ENCODE peak calls at places on chromosome 12, in ten cellular contexts. One of them, this sample, is unnamed.
A peak's percentile ranks its signal among the peaks of the same experiment; 100 is the strongest.

GRCh38 chr12:12467701-12468218 is 94.9 kb downstream of the DUSP16 start:
- DNase-seq in C1 segment of cervical spinal cord: no peak
- DNase-seq in amniotic epithelial cell: no peak
- DNase-seq in MV-4-11: peak; percentile 95
- DNase-seq in IMR-90: peak; percentile 11
- DNase-seq in effector memory CD4-positive, alpha-beta T cell: peak; percentile 61
- DNase-seq in cardiac muscle cell: no peak
- DNase-seq in GM04503: no peak
- DNase-seq in stimulated activated CD8-positive, alpha-beta memory T cell treated with anti-CD3 and anti-CD28 coated beads, Interleukin-4, amount 100 ng/mL, for 24 hours: no peak
- DNase-seq in CD8-positive, alpha-beta memory T cell: peak; percentile 74
- DNase-seq in this sample: no peak

GRCh38 chr12:685388-685787 is 22.1 kb upstream of the NINJ2 start:
- DNase-seq in C1 segment of cervical spinal cord: no peak
- DNase-seq in amniotic epithelial cell: peak; percentile 88
- DNase-seq in MV-4-11: peak; percentile 76
- DNase-seq in IMR-90: peak; percentile 28
- DNase-seq in effector memory CD4-positive, alpha-beta T cell: peak; percentile 87
- DNase-seq in cardiac muscle cell: peak; percentile 81
- DNase-seq in GM04503: no peak
- DNase-seq in stimulated activated CD8-positive, alpha-beta memory T cell treated with anti-CD3 and anti-CD28 coated beads, Interleukin-4, amount 100 ng/mL, for 24 hours: peak; percentile 60
- DNase-seq in CD8-positive, alpha-beta memory T cell: peak; percentile 90
- DNase-seq in this sample: no peak

GRCh38 chr12:85390281-85390680 is 110.3 kb downstream of the ALX1 start:
- DNase-seq in C1 segment of cervical spinal cord: no peak
- DNase-seq in amniotic epithelial cell: no peak
- DNase-seq in MV-4-11: no peak
- DNase-seq in IMR-90: no peak
- DNase-seq in effector memory CD4-positive, alpha-beta T cell: no peak
- DNase-seq in cardiac muscle cell: no peak
- DNase-seq in GM04503: no peak
- DNase-seq in stimulated activated CD8-positive, alpha-beta memory T cell treated with anti-CD3 and anti-CD28 coated beads, Interleukin-4, amount 100 ng/mL, for 24 hours: no peak
- DNase-seq in CD8-positive, alpha-beta memory T cell: no peak
- DNase-seq in this sample: no peak

GRCh38 chr12:130675791-130676190 is 40.3 kb downstream of the RIMBP2 start:
- DNase-seq in C1 segment of cervical spinal cord: no peak
- DNase-seq in amniotic epithelial cell: no peak
- DNase-seq in MV-4-11: no peak
- DNase-seq in IMR-90: no peak
- DNase-seq in effector memory CD4-positive, alpha-beta T cell: no peak
- DNase-seq in cardiac muscle cell: no peak
- DNase-seq in GM04503: no peak
- DNase-seq in stimulated activated CD8-positive, alpha-beta memory T cell treated with anti-CD3 and anti-CD28 coated beads, Interleukin-4, amount 100 ng/mL, for 24 hours: no peak
- DNase-seq in CD8-positive, alpha-beta memory T cell: no peak
- DNase-seq in this sample: no peak

GRCh38 chr12:80472912-80473500 is 29.0 kb downstream of the PTPRQ start:
- DNase-seq in C1 segment of cervical spinal cord: no peak
- DNase-seq in amniotic epithelial cell: peak; percentile 80
- DNase-seq in MV-4-11: peak; percentile 28
- DNase-seq in IMR-90: peak; percentile 81
- DNase-seq in effector memory CD4-positive, alpha-beta T cell: no peak
- DNase-seq in cardiac muscle cell: peak; percentile 81
- DNase-seq in GM04503: peak; percentile 35
- DNase-seq in stimulated activated CD8-positive, alpha-beta memory T cell treated with anti-CD3 and anti-CD28 coated beads, Interleukin-4, amount 100 ng/mL, for 24 hours: no peak
- DNase-seq in CD8-positive, alpha-beta memory T cell: no peak
- DNase-seq in this sample: peak; percentile 39

GRCh38 chr12:96192926-96193573 is 1.1 kb upstream of the ELK3 start:
- DNase-seq in C1 segment of cervical spinal cord: no peak
- DNase-seq in amniotic epithelial cell: no peak
- DNase-seq in MV-4-11: no peak
- DNase-seq in IMR-90: no peak
- DNase-seq in effector memory CD4-positive, alpha-beta T cell: no peak
- DNase-seq in cardiac muscle cell: no peak
- DNase-seq in GM04503: no peak
- DNase-seq in stimulated activated CD8-positive, alpha-beta memory T cell treated with anti-CD3 and anti-CD28 coated beads, Interleukin-4, amount 100 ng/mL, for 24 hours: no peak
- DNase-seq in CD8-positive, alpha-beta memory T cell: no peak
- DNase-seq in this sample: no peak

GRCh38 chr12:43099691-43100163 is 452.3 kb downstream of the ADAMTS20 start:
- DNase-seq in C1 segment of cervical spinal cord: no peak
- DNase-seq in amniotic epithelial cell: peak; percentile 31
- DNase-seq in MV-4-11: no peak
- DNase-seq in IMR-90: peak; percentile 1
- DNase-seq in effector memory CD4-positive, alpha-beta T cell: no peak
- DNase-seq in cardiac muscle cell: no peak
- DNase-seq in GM04503: no peak
- DNase-seq in stimulated activated CD8-positive, alpha-beta memory T cell treated with anti-CD3 and anti-CD28 coated beads, Interleukin-4, amount 100 ng/mL, for 24 hours: no peak
- DNase-seq in CD8-positive, alpha-beta memory T cell: no peak
- DNase-seq in this sample: no peak

GRCh38 chr12:129927316-129927900 is 23.6 kb upstream of the TMEM132D start:
- DNase-seq in C1 segment of cervical spinal cord: no peak
- DNase-seq in amniotic epithelial cell: no peak
- DNase-seq in MV-4-11: no peak
- DNase-seq in IMR-90: no peak
- DNase-seq in effector memory CD4-positive, alpha-beta T cell: no peak
- DNase-seq in cardiac muscle cell: no peak
- DNase-seq in GM04503: no peak
- DNase-seq in stimulated activated CD8-positive, alpha-beta memory T cell treated with anti-CD3 and anti-CD28 coated beads, Interleukin-4, amount 100 ng/mL, for 24 hours: no peak
- DNase-seq in CD8-positive, alpha-beta memory T cell: no peak
- DNase-seq in this sample: no peak

GRCh38 chr12:112419269-112420133 is 754 bp downstream of the PTPN11 start:
- DNase-seq in C1 segment of cervical spinal cord: no peak
- DNase-seq in amniotic epithelial cell: peak; percentile 84
- DNase-seq in MV-4-11: peak; percentile 46
- DNase-seq in IMR-90: peak; percentile 82
- DNase-seq in effector memory CD4-positive, alpha-beta T cell: no peak
- DNase-seq in cardiac muscle cell: peak; percentile 88
- DNase-seq in GM04503: peak; percentile 45
- DNase-seq in stimulated activated CD8-positive, alpha-beta memory T cell treated with anti-CD3 and anti-CD28 coated beads, Interleukin-4, amount 100 ng/mL, for 24 hours: no peak
- DNase-seq in CD8-positive, alpha-beta memory T cell: no peak
- DNase-seq in this sample: peak; percentile 44

GRCh38 chr12:53569174-53569557 is 57.0 kb downstream of the ATF7 start:
- DNase-seq in C1 segment of cervical spinal cord: no peak
- DNase-seq in amniotic epithelial cell: peak; percentile 79
- DNase-seq in MV-4-11: no peak
- DNase-seq in IMR-90: peak; percentile 80
- DNase-seq in effector memory CD4-positive, alpha-beta T cell: no peak
- DNase-seq in cardiac muscle cell: peak; percentile 46
- DNase-seq in GM04503: no peak
- DNase-seq in stimulated activated CD8-positive, alpha-beta memory T cell treated with anti-CD3 and anti-CD28 coated beads, Interleukin-4, amount 100 ng/mL, for 24 hours: no peak
- DNase-seq in CD8-positive, alpha-beta memory T cell: no peak
- DNase-seq in this sample: no peak

GRCh38 chr12:4153343-4153892 is 120.1 kb upstream of the CCND2 start:
- DNase-seq in C1 segment of cervical spinal cord: no peak
- DNase-seq in amniotic epithelial cell: no peak
- DNase-seq in MV-4-11: peak; percentile 90
- DNase-seq in IMR-90: no peak
- DNase-seq in effector memory CD4-positive, alpha-beta T cell: peak; percentile 19
- DNase-seq in cardiac muscle cell: no peak
- DNase-seq in GM04503: no peak
- DNase-seq in stimulated activated CD8-positive, alpha-beta memory T cell treated with anti-CD3 and anti-CD28 coated beads, Interleukin-4, amount 100 ng/mL, for 24 hours: peak; percentile 67
- DNase-seq in CD8-positive, alpha-beta memory T cell: peak; percentile 30
- DNase-seq in this sample: no peak

GRCh38 chr12:14283489-14284144 is 81.9 kb upstream of the ATF7IP start:
- DNase-seq in C1 segment of cervical spinal cord: no peak
- DNase-seq in amniotic epithelial cell: no peak
- DNase-seq in MV-4-11: peak; percentile 49
- DNase-seq in IMR-90: no peak
- DNase-seq in effector memory CD4-positive, alpha-beta T cell: no peak
- DNase-seq in cardiac muscle cell: no peak
- DNase-seq in GM04503: no peak
- DNase-seq in stimulated activated CD8-positive, alpha-beta memory T cell treated with anti-CD3 and anti-CD28 coated beads, Interleukin-4, amount 100 ng/mL, for 24 hours: no peak
- DNase-seq in CD8-positive, alpha-beta memory T cell: no peak
- DNase-seq in this sample: no peak